ENCODE peak calls at places on chromosomes 12 and 14, in eight cellular contexts. G is activated CD8-positive, alpha-beta memory T cell treated with anti-CD3 and anti-CD28 coated beads for 48 hours; R is tibial nerve; C is AG04450; V is cardiac fibroblast; X is OCI-M1; K is Calu3; U is globus pallidus. Q is an unnamed sample.

GRCh38 chr12:127711108-127711507 is 555.9 kb upstream of the TMEM132C start:
- DNase-seq in G (no peak), R (no peak), C (no peak), V (no peak), X (peak), K (no peak), U (no peak), Q (no peak)

GRCh38 chr14:34482463-34482862 is 20.4 kb upstream of the SPTSSA start:
- DNase-seq in G (no peak), R (no peak), C (no peak), V (no peak), X (no peak), K (no peak), U (no peak), Q (no peak)

GRCh38 chr12:108686753-108687152 is 44.6 kb downstream of the CORO1C start:
- DNase-seq in G (no peak), R (no peak), C (no peak), V (no peak), X (no peak), K (no peak), U (no peak), Q (peak)

GRCh38 chr14:64698899-64699298 is 5.3 kb upstream of the PLEKHG3 start:
- DNase-seq in G (no peak), R (no peak), C (no peak), V (no peak), X (peak), K (peak), U (no peak), Q (no peak)

GRCh38 chr14:99344051-99344450 is 72.1 kb upstream of the BCL11B start:
- DNase-seq in G (no peak), R (no peak), C (no peak), V (no peak), X (no peak), K (no peak), U (no peak), Q (no peak)

GRCh38 chr14:39451811-39452210 is 19.6 kb upstream of the FBXO33 start:
- DNase-seq in G (no peak), R (no peak), C (no peak), V (no peak), X (no peak), K (no peak), U (no peak), Q (no peak)

GRCh38 chr14:68795602-68796417 is 2.9 kb upstream of the ZFP36L1 start:
- DNase-seq in G (no peak), R (peak), C (no peak), V (peak), X (peak), K (peak), U (peak), Q (peak)

GRCh38 chr14:55097894-55098560 is 31.0 kb upstream of the LGALS3 start:
- DNase-seq in G (no peak), R (peak), C (no peak), V (no peak), X (no peak), K (peak), U (peak), Q (no peak)

GRCh38 chr14:65792208-65792905 is 379.8 kb downstream of the FUT8 start:
- DNase-seq in G (no peak), R (no peak), C (no peak), V (peak), X (no peak), K (peak), U (no peak), Q (no peak)

GRCh38 chr12:117499759-117500485 is 138.5 kb upstream of the NOS1 start:
- DNase-seq in G (no peak), R (no peak), C (no peak), V (no peak), X (no peak), K (no peak), U (no peak), Q (no peak)

GRCh38 chr12:946212-946611 is 3.3 kb downstream of the RAD52 start:
- DNase-seq in G (no peak), R (no peak), C (no peak), V (peak), X (no peak), K (no peak), U (no peak), Q (no peak)

GRCh38 chr12:26488339-26488738 is 293.0 kb downstream of the SSPN start:
- DNase-seq in G (no peak), R (no peak), C (no peak), V (no peak), X (no peak), K (no peak), U (no peak), Q (no peak)

GRCh38 chr14:62692490-62693106 is 352.7 kb downstream of the KCNH5 start:
- DNase-seq in G (no peak), R (no peak), C (no peak), V (peak), X (no peak), K (no peak), U (no peak), Q (no peak)

GRCh38 chr14:50830932-50831703 is at the start of gene NIN:
- DNase-seq in G (peak), R (peak), C (no peak), V (peak), X (peak), K (peak), U (peak), Q (peak)

GRCh38 chr12:52204095-52204930 is 12.5 kb upstream of the KRT80 start:
- DNase-seq in G (no peak), R (no peak), C (peak), V (no peak), X (no peak), K (no peak), U (no peak), Q (no peak)

Q was measured in heart right ventricle.